ENCODE peak calls at places on chromosomes 2 and 18, in four cellular contexts. U is pancreas, H is body of pancreas, F is tibial artery. M is an unnamed sample.

GRCh38 chr18:31658670-31659573 is 25.5 kb downstream of the B4GALT6 start:
- DNase-seq in U (no peak), H (no peak), F (no peak), M (no peak)

GRCh38 chr2:154495455-154495868 is 203.0 kb upstream of the KCNJ3 start:
- DNase-seq in U (no peak), H (no peak), F (no peak), M (no peak)

GRCh38 chr2:100813527-100813926 is 6.4 kb upstream of the NPAS2 start:
- DNase-seq in U (no peak), H (no peak), F (no peak), M (no peak)

GRCh38 chr18:79484661-79485621 is 89.2 kb downstream of the NFATC1 start:
- DNase-seq in U (no peak), H (no peak), F (peak; percentile 77), M (no peak)

GRCh38 chr2:120954939-120955338 is 219.3 kb downstream of the GLI2 start:
- DNase-seq in U (peak; percentile 75), H (peak; percentile 44), F (no peak), M (no peak)

GRCh38 chr2:36367497-36368353 is 12.1 kb downstream of the CRIM1 start:
- DNase-seq in U (no peak), H (no peak), F (no peak), M (no peak)

GRCh38 chr2:205755923-205756322 is 73.6 kb downstream of the NRP2 start:
- DNase-seq in U (no peak), H (no peak), F (peak; percentile 86), M (no peak)

GRCh38 chr2:105852066-105852465 is 107.4 kb downstream of the NCK2 start:
- DNase-seq in U (no peak), H (no peak), F (no peak), M (no peak)

GRCh38 chr2:68987051-68987503 is 12.6 kb downstream of the GKN1 start:
- DNase-seq in U (no peak), H (no peak), F (no peak), M (no peak)

GRCh38 chr18:77249583-77250500 is at the start of gene GALR1:
- DNase-seq in U (no peak), H (no peak), F (no peak), M (peak; percentile 76)

GRCh38 chr18:28458751-28459150 is 281.8 kb upstream of the CDH2 start:
- DNase-seq in U (no peak), H (no peak), F (no peak), M (no peak)

GRCh38 chr2:45950606-45951005 is 299.1 kb downstream of the PRKCE start:
- DNase-seq in U (no peak), H (no peak), F (no peak), M (no peak)

GRCh38 chr2:188676012-188676405 is 298.2 kb upstream of the COL3A1 start:
- DNase-seq in U (no peak), H (no peak), F (no peak), M (no peak)

GRCh38 chr2:139790807-139791206 is 1010.6 kb upstream of the NXPH2 start:
- DNase-seq in U (no peak), H (no peak), F (no peak), M (no peak)

GRCh38 chr18:55998071-55998522 is 410.1 kb upstream of the TCF4 start:
- DNase-seq in U (peak; percentile 20), H (peak; percentile 12), F (no peak), M (peak; percentile 72)

GRCh38 chr18:76262956-76263955 is 231.8 kb downstream of the ZNF516 start:
- DNase-seq in U (no peak), H (no peak), F (no peak), M (no peak)

GRCh38 chr2:3217646-3218045 is 160.0 kb downstream of the EIPR1 start:
- DNase-seq in U (no peak), H (no peak), F (no peak), M (peak; percentile 10)

GRCh38 chr2:48515588-48515987 is 14.4 kb upstream of the STON1 start:
- DNase-seq in U (no peak), H (no peak), F (no peak), M (no peak)

GRCh38 chr2:133607679-133608078 is 39.4 kb upstream of the NCKAP5 start:
- DNase-seq in U (no peak), H (no peak), F (no peak), M (no peak)

GRCh38 chr2:148234143-148234542 is 213.3 kb downstream of the MBD5 start:
- DNase-seq in U (no peak), H (no peak), F (no peak), M (no peak)

GRCh38 chr2:84451579-84451978 is 7.5 kb downstream of the SUCLG1 start:
- DNase-seq in U (no peak), H (no peak), F (no peak), M (no peak)

GRCh38 chr2:43636616-43637015 is 444 bp upstream of the PLEKHH2 start:
- DNase-seq in U (no peak), H (no peak), F (no peak), M (no peak)

GRCh38 chr18:48894799-48895346 is 55.9 kb downstream of the SMAD7 start:
- DNase-seq in U (no peak), H (no peak), F (peak; percentile 66), M (peak; percentile 43)

GRCh38 chr2:169776483-169776802 is 22.2 kb upstream of the SSB start:
- DNase-seq in U (no peak), H (no peak), F (no peak), M (no peak)

GRCh38 chr2:69073928-69074575 is 61.1 kb downstream of the ANTXR1 start:
- DNase-seq in U (no peak), H (no peak), F (no peak), M (no peak)

GRCh38 chr2:148903294-148903693 is 28.3 kb downstream of the KIF5C start:
- DNase-seq in U (no peak), H (no peak), F (no peak), M (no peak)

GRCh38 chr2:149058936-149059335 is 20.4 kb downstream of the LYPD6B start:
- DNase-seq in U (no peak), H (no peak), F (no peak), M (peak; percentile 29)

GRCh38 chr2:204356128-204356527 is 189.1 kb upstream of the PARD3B start:
- DNase-seq in U (no peak), H (no peak), F (no peak), M (no peak)

GRCh38 chr18:2979027-2979570 is 33.8 kb downstream of the LPIN2 start:
- DNase-seq in U (peak; percentile 56), H (no peak), F (no peak), M (no peak)

GRCh38 chr2:21317131-21317530 is 193.4 kb downstream of the TDRD15 start:
- DNase-seq in U (peak; percentile 22), H (peak; percentile 60), F (peak; percentile 71), M (peak; percentile 81)

GRCh38 chr2:134461511-134461910 is 207.6 kb downstream of the MGAT5 start:
- DNase-seq in U (no peak), H (no peak), F (peak; percentile 38), M (peak; percentile 35)

GRCh38 chr2:86274265-86274917 is 63.0 kb downstream of the REEP1 start:
- DNase-seq in U (no peak), H (no peak), F (no peak), M (no peak)

GRCh38 chr2:226561962-226562361 is 237.7 kb downstream of the IRS1 start:
- DNase-seq in U (peak; percentile 23), H (no peak), F (no peak), M (no peak)

GRCh38 chr2:237438082-237438925 is 24.3 kb upstream of the COL6A3 start:
- DNase-seq in U (peak; percentile 55), H (peak; percentile 64), F (no peak), M (peak; percentile 82)

DNA sequence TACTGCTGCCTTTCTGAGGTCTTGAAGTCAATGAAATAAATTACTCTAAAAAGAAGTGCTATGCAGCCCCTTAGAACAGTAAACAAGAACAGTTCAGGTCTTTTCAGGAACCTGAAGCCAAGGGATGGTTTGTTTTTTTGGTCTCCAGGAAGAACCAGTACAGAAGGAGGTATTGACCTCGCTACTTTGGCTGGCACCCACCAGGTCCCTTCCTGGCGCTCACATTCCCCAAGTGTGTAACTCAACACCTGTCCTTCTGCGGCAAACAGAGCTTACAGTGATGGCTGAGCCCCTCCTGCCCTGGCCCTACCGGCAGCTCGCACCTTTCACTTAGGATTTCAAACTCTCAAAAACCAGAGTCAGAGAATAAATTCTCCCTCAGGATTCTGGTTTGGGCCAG is 51.9 kb downstream of the SETBP1 start:
- DNase-seq in U (peak; percentile 63), H (peak; percentile 53), F (no peak), M (peak; percentile 67)
- H3K4me1 ChIP-seq in U (peaks cover 6% of the 10 kb centered on the region), H (peaks cover 50% of the 10 kb centered on the region), F (no peaks in the 10 kb centered on the region), M (peaks cover 24% of the 10 kb centered on the region)

GRCh38 chr2:177394622-177395021 is 2.0 kb downstream of the AGPS start:
- DNase-seq in U (no peak), H (no peak), F (no peak), M (no peak)
- H3K4me3 ChIP-seq in U (peak overlapping the region; percentile 92), H (no peak overlapping the region), F (no peak overlapping the region), M (peak overlapping the region; percentile 89)

DNA sequence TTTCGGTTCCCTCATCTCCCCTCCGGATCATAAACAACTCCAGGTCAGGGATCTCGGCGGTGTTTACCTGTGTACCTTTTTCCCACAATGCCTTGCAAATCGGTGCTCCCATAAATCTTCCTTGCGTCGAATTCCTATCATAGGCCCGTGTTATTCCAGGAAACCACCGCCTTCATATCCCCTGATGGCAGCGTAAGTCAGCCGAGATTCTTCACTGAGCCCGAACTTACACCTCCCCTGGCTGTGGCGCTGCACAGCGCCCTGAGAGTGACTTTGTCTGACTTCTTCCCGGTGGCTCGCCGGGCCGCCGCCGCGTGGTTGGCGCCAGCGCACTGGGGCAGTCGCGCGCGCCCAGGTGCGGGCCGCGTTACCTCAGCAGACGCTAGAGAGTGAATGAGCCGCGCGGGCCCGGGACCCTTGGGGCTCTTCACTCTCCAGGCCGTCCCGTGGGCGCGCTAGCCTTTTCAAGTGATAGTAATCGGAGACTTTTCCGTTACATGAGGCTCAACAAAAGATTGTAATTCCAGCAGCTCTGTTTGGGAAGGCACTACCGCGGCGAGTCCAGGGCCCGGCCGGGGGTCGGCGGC is 101.6 kb downstream of the SPTBN1 start:
- DNase-seq in U (peak; percentile 63), H (peak; percentile 67), F (peak; percentile 71), M (peak; percentile 92)
- TF ChIP-seq CTCF in U (no peak), H (no peak), F (no peak), M (peak; percentile 23)

DNA sequence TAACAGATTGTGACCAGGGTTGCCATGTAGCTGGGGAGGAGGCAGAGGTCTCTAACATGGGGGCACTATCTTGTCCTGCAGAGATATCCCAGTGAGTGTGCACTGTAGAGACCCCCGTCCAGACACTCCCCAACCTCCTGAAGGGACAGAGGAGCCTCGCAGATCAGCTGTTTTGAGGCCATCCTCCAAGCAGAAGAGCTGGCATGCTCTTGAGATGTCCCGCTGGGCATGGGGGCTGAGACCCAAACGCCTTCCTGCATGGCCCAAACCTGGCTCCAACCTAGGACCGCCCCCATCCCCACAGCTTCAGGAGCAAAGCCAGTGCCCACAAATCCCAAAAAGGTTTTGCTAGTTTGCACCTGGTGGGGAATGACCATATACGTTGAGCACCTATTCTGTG is 2.7 kb upstream of the SLC66A3 start:
- DNase-seq in U (no peak), H (no peak), F (no peak), M (no peak)
- H3K4me1 ChIP-seq in U (peaks cover 12% of the 10 kb centered on the region), H (peaks cover 37% of the 10 kb centered on the region), F (no peaks in the 10 kb centered on the region), M (peaks cover 5% of the 10 kb centered on the region)